ENCODE peak calls at places on chromosomes 5 and 9, in seven cellular contexts. K is CD4-positive, alpha-beta memory T cell; X is hepatocyte; E is heart right ventricle; P is uterus; W is tibial nerve; U is breast epithelium. A is an unnamed sample. For H3K4me1, the result is how much of the 10 kb centered on the place peaks cover.

GRCh38 chr9:135526730-135527571 is 5.7 kb downstream of the LCN1 start:
- DNase-seq in K (no peak), X (no peak), E (no peak), P (no peak), W (no peak), U (no peak), A (no peak)

GRCh38 chr5:1061916-1062315 is 49.9 kb downstream of the SLC12A7 start:
- DNase-seq in K (no peak), X (no peak), E (no peak), P (no peak), W (no peak), U (no peak), A (no peak)

GRCh38 chr5:142671801-142672200 is 14.1 kb downstream of the FGF1 start:
- DNase-seq in K (no peak), X (no peak), E (no peak), P (no peak), W (no peak), U (no peak), A (no peak)

GRCh38 chr9:98334796-98335195 is 79.3 kb upstream of the TBC1D2 start:
- DNase-seq in K (no peak), X (no peak), E (no peak), P (no peak), W (no peak), U (no peak), A (no peak)

GRCh38 chr9:7967093-7967827 is 167.7 kb upstream of the DMAC1 start:
- DNase-seq in K (no peak), X (no peak), E (no peak), P (no peak), W (no peak), U (no peak), A (no peak)

GRCh38 chr5:62167651-62168050 is 138.4 kb upstream of the KIF2A start:
- DNase-seq in K (no peak), X (no peak), E (no peak), P (no peak), W (no peak), U (no peak), A (no peak)

GRCh38 chr5:669111-669841 is 23.9 kb downstream of the TPPP start:
- DNase-seq in K (peak), X (peak), E (no peak), P (no peak), W (no peak), U (no peak), A (peak)

GRCh38 chr5:171707441-171707790 is 78.2 kb upstream of the SMIM23 start:
- DNase-seq in K (no peak), X (no peak), E (peak), P (no peak), W (no peak), U (no peak), A (no peak)

GRCh38 chr5:77343165-77343564 is 132.7 kb downstream of the PDE8B start:
- DNase-seq in K (no peak), X (no peak), E (no peak), P (no peak), W (no peak), U (no peak), A (no peak)

GRCh38 chr9:87875839-87876545 is 6.7 kb upstream of the SPATA31E1 start:
- DNase-seq in K (no peak), X (peak), E (no peak), P (no peak), W (no peak), U (no peak), A (no peak)

GRCh38 chr9:87874320-87874655 is 8.4 kb upstream of the SPATA31E1 start:
- DNase-seq in K (no peak), X (peak), E (no peak), P (no peak), W (no peak), U (no peak), A (no peak)

GRCh38 chr9:87878930-87879603 is 3.6 kb upstream of the SPATA31E1 start:
- DNase-seq in K (no peak), X (no peak), E (no peak), P (no peak), W (no peak), U (no peak), A (no peak)

GRCh38 chr9:87873607-87874319 is 8.9 kb upstream of the SPATA31E1 start:
- DNase-seq in K (no peak), X (no peak), E (no peak), P (no peak), W (no peak), U (no peak), A (no peak)

GRCh38 chr9:87876708-87877107 is 6.0 kb upstream of the SPATA31E1 start:
- DNase-seq in K (no peak), X (no peak), E (no peak), P (no peak), W (no peak), U (no peak), A (no peak)
- H3K4me1 ChIP-seq in K (under half), X (under half), E (under half), P (under half), W (under half), U (under half), A (under half)

GRCh38 chr5:75566710-75567309 is 44.4 kb upstream of the ANKDD1B start:
- DNase-seq in K (peak), X (peak), E (peak), P (no peak), W (no peak), U (no peak), A (peak)
- H3K4me3 ChIP-seq in K (no peak), X (no peak), E (no peak), P (no peak), W (no peak), U (no peak), A (no peak)

GRCh38 chr9:117720066-117720465 is 15.9 kb downstream of the TLR4 start:
- DNase-seq in K (no peak), X (no peak), E (no peak), P (no peak), W (no peak), U (no peak), A (no peak)

GRCh38 chr9:117720987-117721386 is 16.8 kb downstream of the TLR4 start:
- DNase-seq in K (no peak), X (no peak), E (no peak), P (no peak), W (no peak), U (no peak), A (no peak)

GRCh38 chr9:117723986-117724654 is 19.9 kb downstream of the TLR4 start:
- DNase-seq in K (no peak), X (no peak), E (no peak), P (no peak), W (no peak), U (no peak), A (no peak)

GRCh38 chr9:117720555-117720954 is 16.4 kb downstream of the TLR4 start:
- DNase-seq in K (no peak), X (peak), E (peak), P (no peak), W (peak), U (no peak), A (no peak)

GRCh38 chr9:117722108-117722761 is 18.0 kb downstream of the TLR4 start:
- DNase-seq in K (no peak), X (no peak), E (peak), P (no peak), W (no peak), U (no peak), A (no peak)
- H3K4me1 ChIP-seq in K (under half), X (under half), E (under half), P (under half), W (under half), U (under half), A (under half)

GRCh38 chr5:168238422-168238821 is 53.0 kb upstream of the WWC1 start:
- DNase-seq in K (no peak), X (no peak), E (no peak), P (no peak), W (no peak), U (no peak), A (no peak)
- H3K4me3 ChIP-seq in K (no peak), X (no peak), E (no peak), P (no peak), W (no peak), U (no peak), A (no peak)

GRCh38 chr5:8845316-8845715 is 700.6 kb downstream of the SEMA5A start:
- DNase-seq in K (no peak), X (no peak), E (no peak), P (no peak), W (no peak), U (no peak), A (no peak)
- H3K4me1 ChIP-seq in K (under half), X (under half), E (under half), P (under half), W (under half), U (under half), A (under half)

DNA sequence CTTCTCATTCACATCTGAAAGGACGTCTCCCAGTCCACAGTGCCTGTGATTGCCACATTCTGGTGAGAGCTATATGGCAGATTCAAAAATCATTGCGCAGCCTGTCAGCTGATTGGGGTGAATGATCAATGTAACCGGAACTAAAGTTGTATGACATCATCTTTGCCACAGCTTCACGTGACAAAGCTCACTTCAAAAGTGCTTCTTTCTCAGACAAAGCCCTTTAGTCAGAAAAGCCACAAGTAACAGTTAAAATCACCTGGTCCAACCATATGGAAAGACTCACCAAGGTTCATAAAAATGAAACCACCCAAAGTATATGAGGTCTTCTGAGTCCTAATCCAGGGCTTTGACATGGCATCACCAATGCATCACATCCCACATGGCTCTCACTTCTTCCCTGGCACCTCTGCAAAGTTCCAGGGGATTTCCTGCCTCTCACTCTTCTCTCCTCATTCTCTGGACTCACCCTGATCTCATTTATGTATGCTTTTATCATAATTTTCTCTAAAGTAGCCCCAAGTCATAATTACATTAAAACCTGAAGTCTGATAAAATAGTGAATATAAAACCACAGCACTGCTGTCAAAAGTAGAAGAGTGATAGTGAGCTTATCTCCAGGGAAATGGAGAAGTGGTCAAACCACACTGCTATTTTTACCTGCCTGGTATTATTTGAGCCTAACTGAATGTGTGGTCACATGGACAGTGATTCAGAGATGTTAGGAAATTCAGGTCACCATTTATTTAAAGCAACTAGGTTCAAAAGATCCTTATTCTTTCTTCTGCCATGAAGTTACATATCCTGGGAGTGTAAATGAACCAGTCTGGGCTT is 193.1 kb upstream of the PTGER4 start:
- DNase-seq in K (peak), X (peak), E (no peak), P (no peak), W (no peak), U (no peak), A (peak)
- H3K4me3 ChIP-seq in K (no peak), X (no peak), E (no peak), P (no peak), W (no peak), U (no peak), A (no peak)

DNA sequence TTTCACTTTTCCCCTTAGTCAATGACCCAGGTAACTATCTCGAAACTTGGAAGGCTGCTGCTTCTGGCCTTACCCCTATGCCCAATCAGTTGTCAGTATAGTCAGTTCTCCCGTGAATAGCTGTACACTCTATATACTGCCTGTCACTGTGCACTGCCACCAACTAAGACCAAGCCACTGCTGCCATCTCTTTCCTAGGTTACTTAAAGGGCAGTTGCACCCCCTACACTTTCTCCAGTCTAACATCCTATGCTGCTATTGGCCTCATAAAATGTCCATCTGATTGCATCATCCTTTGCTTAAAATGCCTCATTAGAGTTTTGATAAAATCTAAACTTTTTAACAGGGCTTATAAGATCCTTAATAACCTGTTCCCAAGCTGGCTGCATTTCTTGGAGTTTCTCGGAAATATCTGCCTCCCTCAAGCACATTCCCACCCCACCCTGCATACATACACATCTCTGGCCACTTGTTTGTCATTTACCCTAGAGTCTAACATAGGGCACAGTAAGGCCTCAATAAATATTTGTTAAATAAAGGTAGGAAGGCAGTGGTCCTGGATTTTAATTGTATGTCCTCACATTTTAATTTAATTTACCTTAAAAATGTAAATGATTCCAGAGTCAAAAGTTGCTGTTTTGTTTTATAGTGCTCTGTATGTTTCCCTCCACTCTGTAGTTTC is 32.7 kb upstream of the TNFAIP8 start:
- DNase-seq in K (no peak), X (no peak), E (no peak), P (no peak), W (no peak), U (no peak), A (no peak)
- H3K4me1 ChIP-seq in K (half or more), X (under half), E (under half), P (under half), W (under half), U (under half), A (half or more)

GRCh38 chr9:131728961-131729360 is 10.9 kb downstream of the RAPGEF1 start:
- DNase-seq in K (peak), X (no peak), E (no peak), P (no peak), W (no peak), U (no peak), A (peak)
- H3K4me3 ChIP-seq in K (peak), X (no peak), E (no peak), P (no peak), W (no peak), U (no peak), A (peak)

GRCh38 chr9:83698976-83699585 is 8.7 kb downstream of the UBQLN1 start:
- DNase-seq in K (no peak), X (no peak), E (no peak), P (no peak), W (no peak), U (no peak), A (no peak)
- H3K4me1 ChIP-seq in K (half or more), X (under half), E (under half), P (under half), W (under half), U (under half), A (half or more)